ENCODE peak calls at places on chromosome 21, in ten cellular contexts. X, C, S, W, Z, N, P, Y, O and B are unnamed samples.

GRCh38 chr21:15755125-15755524 is 25.3 kb downstream of the USP25 start:
- DNase-seq in X (no peak), C (no peak), S (no peak), W (no peak), Z (no peak), N (no peak), P (no peak), Y (no peak), O (no peak), B (no peak)

GRCh38 chr21:31566061-31566460 is 93.4 kb upstream of the SOD1 start:
- DNase-seq in X (no peak), C (no peak), S (no peak), W (no peak), Z (no peak), N (no peak), P (peak), Y (no peak), O (no peak), B (no peak)

GRCh38 chr21:23452384-23453083 is 2154.7 kb downstream of the MRPL39 start:
- DNase-seq in X (no peak), C (peak), S (peak), W (no peak), Z (no peak), N (no peak), P (no peak), Y (no peak), O (no peak), B (no peak)

GRCh38 chr21:40936151-40936550 is 89.2 kb upstream of the DSCAM start:
- DNase-seq in X (no peak), C (no peak), S (no peak), W (no peak), Z (no peak), N (no peak), P (no peak), Y (no peak), O (no peak), B (no peak)

GRCh38 chr21:27339902-27340301 is 373.0 kb upstream of the ADAMTS5 start:
- DNase-seq in X (no peak), C (no peak), S (no peak), W (no peak), Z (no peak), N (no peak), P (peak), Y (no peak), O (no peak), B (no peak)

GRCh38 chr21:44454747-44455523 is at the start of gene LRRC3:
- DNase-seq in X (peak), C (peak), S (peak), W (peak), Z (peak), N (peak), P (peak), Y (peak), O (peak), B (peak)

GRCh38 chr21:45138199-45139002 is 64.0 kb downstream of the ADARB1 start:
- DNase-seq in X (peak), C (peak), S (peak), W (peak), Z (peak), N (peak), P (peak), Y (peak), O (peak), B (peak)

GRCh38 chr21:39094847-39095525 is 88.3 kb downstream of the PSMG1 start:
- DNase-seq in X (no peak), C (no peak), S (no peak), W (peak), Z (no peak), N (no peak), P (peak), Y (no peak), O (no peak), B (no peak)

GRCh38 chr21:41846536-41846935 is 32.6 kb downstream of the PRDM15 start:
- DNase-seq in X (no peak), C (no peak), S (no peak), W (no peak), Z (no peak), N (no peak), P (no peak), Y (no peak), O (no peak), B (no peak)

GRCh38 chr21:44437696-44438431 is 17.4 kb upstream of the LRRC3 start:
- DNase-seq in X (no peak), C (no peak), S (no peak), W (no peak), Z (no peak), N (no peak), P (no peak), Y (no peak), O (no peak), B (no peak)